ENCODE peak calls at places on chromosomes 7 and 10, in nine cellular contexts. One of them, this sample, is unnamed. For H3K4me1, the result is how much of the 10 kb centered on the place peaks cover.

GRCh38 chr7:28144266-28144665 is 36.3 kb downstream of the JAZF1 start:
- DNase-seq in BE2C: peak
- DNase-seq in heart right ventricle: no peak
- DNase-seq in body of pancreas: no peak
- DNase-seq in ovary: no peak
- DNase-seq in mammary epithelial cell: no peak
- DNase-seq in left lung: no peak
- DNase-seq in transverse colon: no peak
- DNase-seq in upper lobe of right lung: no peak
- DNase-seq in this sample: no peak

GRCh38 chr10:73577788-73578187 is 13.4 kb downstream of the USP54 start:
- DNase-seq in mammary epithelial cell: peak
- DNase-seq in transverse colon: peak
- DNase-seq in body of pancreas: peak
- DNase-seq in heart right ventricle: peak
- DNase-seq in ovary: peak
- DNase-seq in left lung: no peak
- DNase-seq in BE2C: no peak
- DNase-seq in upper lobe of right lung: peak
- DNase-seq in this sample: peak

GRCh38 chr7:43248961-43249807 is 136.7 kb downstream of the HECW1 start:
- DNase-seq in left lung: peak
- DNase-seq in heart right ventricle: no peak
- DNase-seq in transverse colon: peak
- DNase-seq in body of pancreas: no peak
- DNase-seq in BE2C: no peak
- DNase-seq in upper lobe of right lung: peak
- DNase-seq in mammary epithelial cell: no peak
- DNase-seq in ovary: no peak
- DNase-seq in this sample: no peak

GRCh38 chr10:72691470-72692056 is 380 bp upstream of the MCU start:
- DNase-seq in left lung: no peak
- DNase-seq in transverse colon: no peak
- DNase-seq in ovary: no peak
- DNase-seq in heart right ventricle: no peak
- DNase-seq in mammary epithelial cell: no peak
- DNase-seq in upper lobe of right lung: no peak
- DNase-seq in body of pancreas: no peak
- DNase-seq in BE2C: no peak
- DNase-seq in this sample: no peak

GRCh38 chr10:695396-695795 is 5.9 kb upstream of the DIP2C start:
- DNase-seq in mammary epithelial cell: no peak
- DNase-seq in body of pancreas: no peak
- DNase-seq in transverse colon: no peak
- DNase-seq in heart right ventricle: no peak
- DNase-seq in BE2C: no peak
- DNase-seq in ovary: no peak
- DNase-seq in left lung: no peak
- DNase-seq in upper lobe of right lung: no peak
- DNase-seq in this sample: no peak

GRCh38 chr7:135672560-135673359 is 10.4 kb downstream of the STMP1 start:
- DNase-seq in BE2C: peak
- DNase-seq in left lung: no peak
- DNase-seq in ovary: no peak
- DNase-seq in heart right ventricle: no peak
- DNase-seq in body of pancreas: no peak
- DNase-seq in mammary epithelial cell: peak
- DNase-seq in transverse colon: no peak
- DNase-seq in upper lobe of right lung: no peak
- DNase-seq in this sample: no peak

GRCh38 chr7:29878081-29878688 is 71.9 kb downstream of the WIPF3 start:
- DNase-seq in upper lobe of right lung: no peak
- DNase-seq in heart right ventricle: no peak
- DNase-seq in mammary epithelial cell: peak
- DNase-seq in ovary: no peak
- DNase-seq in BE2C: peak
- DNase-seq in transverse colon: no peak
- DNase-seq in left lung: no peak
- DNase-seq in body of pancreas: peak
- DNase-seq in this sample: peak

GRCh38 chr10:62638062-62638477 is 166.4 kb upstream of the ADO start:
- DNase-seq in ovary: no peak
- DNase-seq in BE2C: no peak
- DNase-seq in upper lobe of right lung: no peak
- DNase-seq in body of pancreas: no peak
- DNase-seq in heart right ventricle: no peak
- DNase-seq in mammary epithelial cell: peak
- DNase-seq in left lung: no peak
- DNase-seq in transverse colon: no peak
- DNase-seq in this sample: no peak

GRCh38 chr7:141072548-141073172 is 1.2 kb upstream of the TMEM178B start:
- DNase-seq in left lung: peak
- DNase-seq in heart right ventricle: peak
- DNase-seq in ovary: no peak
- DNase-seq in transverse colon: peak
- DNase-seq in upper lobe of right lung: peak
- DNase-seq in BE2C: peak
- DNase-seq in mammary epithelial cell: peak
- DNase-seq in body of pancreas: peak
- DNase-seq in this sample: peak

GRCh38 chr7:114533151-114533550 is 118.5 kb downstream of the FOXP2 start:
- DNase-seq in body of pancreas: no peak
- DNase-seq in heart right ventricle: no peak
- DNase-seq in transverse colon: no peak
- DNase-seq in BE2C: no peak
- DNase-seq in mammary epithelial cell: no peak
- DNase-seq in left lung: no peak
- DNase-seq in ovary: no peak
- DNase-seq in upper lobe of right lung: no peak
- DNase-seq in this sample: no peak

GRCh38 chr10:29977161-29977560 is 82.2 kb downstream of the JCAD start:
- DNase-seq in transverse colon: no peak
- DNase-seq in ovary: no peak
- DNase-seq in left lung: no peak
- DNase-seq in upper lobe of right lung: no peak
- DNase-seq in mammary epithelial cell: no peak
- DNase-seq in heart right ventricle: no peak
- DNase-seq in BE2C: no peak
- DNase-seq in body of pancreas: no peak
- DNase-seq in this sample: no peak

GRCh38 chr7:133275441-133276105 is 22.7 kb downstream of the EXOC4 start:
- DNase-seq in upper lobe of right lung: no peak
- DNase-seq in heart right ventricle: no peak
- DNase-seq in ovary: no peak
- DNase-seq in transverse colon: no peak
- DNase-seq in BE2C: no peak
- DNase-seq in left lung: no peak
- DNase-seq in mammary epithelial cell: no peak
- DNase-seq in body of pancreas: no peak
- DNase-seq in this sample: no peak

GRCh38 chr7:140062118-140062527 is 628 bp downstream of the PARP12 start:
- DNase-seq in BE2C: no peak
- DNase-seq in mammary epithelial cell: peak
- DNase-seq in body of pancreas: peak
- DNase-seq in transverse colon: peak
- DNase-seq in left lung: no peak
- DNase-seq in ovary: peak
- DNase-seq in heart right ventricle: peak
- DNase-seq in upper lobe of right lung: peak
- DNase-seq in this sample: no peak

GRCh38 chr10:110642980-110643655 is 1.0 kb upstream of the RBM20 start:
- DNase-seq in left lung: peak
- DNase-seq in transverse colon: no peak
- DNase-seq in body of pancreas: no peak
- DNase-seq in mammary epithelial cell: no peak
- DNase-seq in heart right ventricle: no peak
- DNase-seq in upper lobe of right lung: no peak
- DNase-seq in BE2C: no peak
- DNase-seq in ovary: no peak
- DNase-seq in this sample: no peak

GRCh38 chr7:124992881-124993562 is 63.4 kb upstream of the POT1 start:
- DNase-seq in heart right ventricle: no peak
- DNase-seq in left lung: no peak
- DNase-seq in ovary: no peak
- DNase-seq in upper lobe of right lung: no peak
- DNase-seq in body of pancreas: peak
- DNase-seq in BE2C: no peak
- DNase-seq in transverse colon: no peak
- DNase-seq in mammary epithelial cell: peak
- DNase-seq in this sample: no peak

GRCh38 chr7:113200281-113200680 is 81.9 kb upstream of the SMIM30 start:
- DNase-seq in body of pancreas: no peak
- DNase-seq in ovary: no peak
- DNase-seq in transverse colon: no peak
- DNase-seq in heart right ventricle: no peak
- DNase-seq in left lung: no peak
- DNase-seq in BE2C: no peak
- DNase-seq in mammary epithelial cell: peak
- DNase-seq in upper lobe of right lung: no peak
- DNase-seq in this sample: no peak

GRCh38 chr7:70354409-70355169 is 756.3 kb downstream of the AUTS2 start:
- DNase-seq in transverse colon: no peak
- DNase-seq in left lung: no peak
- DNase-seq in upper lobe of right lung: no peak
- DNase-seq in heart right ventricle: no peak
- DNase-seq in BE2C: no peak
- DNase-seq in mammary epithelial cell: no peak
- DNase-seq in body of pancreas: no peak
- DNase-seq in ovary: no peak
- DNase-seq in this sample: no peak

GRCh38 chr7:37732253-37732652 is 48.7 kb downstream of the GPR141 start:
- DNase-seq in mammary epithelial cell: peak
- DNase-seq in transverse colon: peak
- DNase-seq in heart right ventricle: peak
- DNase-seq in BE2C: peak
- DNase-seq in body of pancreas: no peak
- DNase-seq in upper lobe of right lung: no peak
- DNase-seq in ovary: no peak
- DNase-seq in left lung: no peak
- DNase-seq in this sample: peak

GRCh38 chr7:32290015-32290414 is 200.2 kb downstream of the LSM5 start:
- DNase-seq in upper lobe of right lung: peak
- DNase-seq in heart right ventricle: peak
- DNase-seq in mammary epithelial cell: no peak
- DNase-seq in transverse colon: no peak
- DNase-seq in left lung: no peak
- DNase-seq in body of pancreas: no peak
- DNase-seq in BE2C: peak
- DNase-seq in ovary: no peak
- DNase-seq in this sample: no peak

GRCh38 chr7:139334399-139335150 is 6.6 kb upstream of the FMC1 start:
- DNase-seq in mammary epithelial cell: no peak
- DNase-seq in transverse colon: no peak
- DNase-seq in ovary: no peak
- DNase-seq in heart right ventricle: no peak
- DNase-seq in BE2C: no peak
- DNase-seq in body of pancreas: no peak
- DNase-seq in upper lobe of right lung: no peak
- DNase-seq in left lung: no peak
- DNase-seq in this sample: no peak

DNA sequence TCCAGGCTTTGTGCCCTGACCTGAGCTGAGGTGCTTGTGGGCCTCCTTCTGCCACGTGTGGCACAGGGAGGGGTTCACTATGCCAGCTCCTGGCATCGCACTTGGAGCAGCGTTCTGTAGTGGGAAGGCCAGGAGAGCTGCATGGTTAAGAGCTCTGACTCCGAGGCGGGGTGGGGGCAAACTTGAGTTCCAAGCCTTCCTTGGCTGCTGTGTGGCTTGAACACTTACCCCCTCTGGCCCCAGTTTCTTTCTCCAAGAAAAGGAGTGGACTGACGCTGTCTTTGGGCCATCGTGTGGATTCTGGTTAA is 80.2 kb downstream of the C10orf105 start:
- DNase-seq in BE2C: no peak
- DNase-seq in transverse colon: peak
- DNase-seq in heart right ventricle: no peak
- DNase-seq in upper lobe of right lung: no peak
- DNase-seq in body of pancreas: no peak
- DNase-seq in ovary: no peak
- DNase-seq in mammary epithelial cell: no peak
- DNase-seq in left lung: no peak
- DNase-seq in this sample: no peak
- H3K4me1 ChIP-seq in BE2C: under half
- H3K4me1 ChIP-seq in transverse colon: under half
- H3K4me1 ChIP-seq in heart right ventricle: under half
- H3K4me1 ChIP-seq in upper lobe of right lung: under half
- H3K4me1 ChIP-seq in body of pancreas: under half
- H3K4me1 ChIP-seq in ovary: under half
- H3K4me1 ChIP-seq in mammary epithelial cell: under half
- H3K4me1 ChIP-seq in left lung: half or more
- H3K4me1 ChIP-seq in this sample: under half

DNA sequence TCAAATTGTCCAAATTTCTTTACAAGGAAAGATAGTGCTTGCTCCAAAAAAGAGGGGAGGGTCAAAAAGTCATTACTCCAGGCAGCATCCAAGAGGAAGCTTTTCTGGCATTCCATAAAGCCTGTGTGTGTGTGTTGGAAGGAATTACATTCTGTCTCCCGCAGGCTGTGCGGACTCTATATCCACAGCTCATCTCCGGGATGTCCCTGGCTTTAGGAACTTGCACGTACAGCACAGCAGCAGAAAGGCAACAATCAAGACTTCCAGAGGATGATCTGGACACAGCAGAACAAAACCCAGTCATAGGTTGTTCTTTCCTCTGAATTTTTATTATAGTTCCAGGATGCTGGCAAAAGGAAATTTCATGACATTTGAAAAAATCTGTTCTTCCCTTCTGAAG is 94.8 kb downstream of the ITIH5 start:
- DNase-seq in mammary epithelial cell: no peak
- DNase-seq in left lung: no peak
- DNase-seq in ovary: no peak
- DNase-seq in transverse colon: no peak
- DNase-seq in BE2C: no peak
- DNase-seq in heart right ventricle: no peak
- DNase-seq in body of pancreas: no peak
- DNase-seq in upper lobe of right lung: no peak
- DNase-seq in this sample: no peak
- H3K4me1 ChIP-seq in mammary epithelial cell: under half
- H3K4me1 ChIP-seq in left lung: under half
- H3K4me1 ChIP-seq in ovary: under half
- H3K4me1 ChIP-seq in transverse colon: under half
- H3K4me1 ChIP-seq in BE2C: under half
- H3K4me1 ChIP-seq in heart right ventricle: under half
- H3K4me1 ChIP-seq in body of pancreas: under half
- H3K4me1 ChIP-seq in upper lobe of right lung: under half
- H3K4me1 ChIP-seq in this sample: under half

GRCh38 chr7:143376396-143376795 is 4.7 kb upstream of the ZYX start:
- DNase-seq in body of pancreas: no peak
- DNase-seq in BE2C: no peak
- DNase-seq in left lung: peak
- DNase-seq in heart right ventricle: no peak
- DNase-seq in upper lobe of right lung: peak
- DNase-seq in ovary: no peak
- DNase-seq in mammary epithelial cell: no peak
- DNase-seq in transverse colon: no peak
- DNase-seq in this sample: no peak
- H3K4me1 ChIP-seq in body of pancreas: under half
- H3K4me1 ChIP-seq in BE2C: under half
- H3K4me1 ChIP-seq in left lung: half or more
- H3K4me1 ChIP-seq in heart right ventricle: under half
- H3K4me1 ChIP-seq in upper lobe of right lung: under half
- H3K4me1 ChIP-seq in ovary: under half
- H3K4me1 ChIP-seq in mammary epithelial cell: under half
- H3K4me1 ChIP-seq in transverse colon: under half
- H3K4me1 ChIP-seq in this sample: under half

GRCh38 chr10:113005380-113005779 is 55.3 kb downstream of the TCF7L2 start:
- DNase-seq in ovary: no peak
- DNase-seq in mammary epithelial cell: no peak
- DNase-seq in upper lobe of right lung: no peak
- DNase-seq in BE2C: no peak
- DNase-seq in body of pancreas: no peak
- DNase-seq in heart right ventricle: no peak
- DNase-seq in left lung: no peak
- DNase-seq in transverse colon: no peak
- DNase-seq in this sample: no peak
- H3K4me1 ChIP-seq in ovary: under half
- H3K4me1 ChIP-seq in mammary epithelial cell: under half
- H3K4me1 ChIP-seq in upper lobe of right lung: under half
- H3K4me1 ChIP-seq in BE2C: under half
- H3K4me1 ChIP-seq in body of pancreas: under half
- H3K4me1 ChIP-seq in heart right ventricle: under half
- H3K4me1 ChIP-seq in left lung: under half
- H3K4me1 ChIP-seq in transverse colon: half or more
- H3K4me1 ChIP-seq in this sample: under half

This sample was measured in tibial nerve.